ENCODE peak calls at places on chromosomes 6 and 20, in four cellular contexts. N is skeletal muscle cell, T is foreskin fibroblast, S is hypothalamus. B is an unnamed sample.

GRCh38 chr6:131292145-131292938 is 157.1 kb downstream of the AKAP7 start:
- DNase-seq in S (no peak), N (no peak), T (no peak), B (no peak)

GRCh38 chr6:123829302-123829953 is 25.8 kb downstream of the NKAIN2 start:
- DNase-seq in T (no peak), S (no peak), N (peak), B (no peak)

GRCh38 chr6:166277021-166277420 is 31.2 kb downstream of the PRR18 start:
- DNase-seq in S (peak), T (no peak), N (no peak), B (peak)

GRCh38 chr6:138971601-138972000 is 16.5 kb downstream of the REPS1 start:
- DNase-seq in S (peak), N (no peak), T (peak), B (no peak)

GRCh38 chr6:130202782-130203181 is 20.0 kb downstream of the SAMD3 start:
- DNase-seq in T (no peak), N (no peak), S (no peak), B (no peak)

GRCh38 chr6:87706187-87706966 is 4.3 kb upstream of the AKIRIN2 start:
- DNase-seq in T (peak), S (no peak), N (no peak), B (no peak)

GRCh38 chr6:113362542-113363430 is 494.4 kb upstream of the MARCKS start:
- DNase-seq in S (no peak), T (no peak), N (no peak), B (no peak)

GRCh38 chr20:45817652-45818194 is 5.3 kb downstream of the UBE2C start:
- DNase-seq in N (no peak), T (peak), S (no peak), B (no peak)

GRCh38 chr6:27630727-27631613 is 158.1 kb upstream of the ZNF184 start:
- DNase-seq in S (peak), T (peak), N (no peak), B (peak)

GRCh38 chr6:155528982-155529453 is 73.4 kb upstream of the NOX3 start:
- DNase-seq in T (peak), S (no peak), N (peak), B (no peak)

GRCh38 chr6:119158057-119158848 is 79.8 kb upstream of the FAM184A start:
- DNase-seq in S (no peak), N (peak), T (peak), B (no peak)

GRCh38 chr20:2751347-2751867 is 49.0 kb downstream of the CPXM1 start:
- DNase-seq in N (no peak), T (no peak), S (no peak), B (no peak)

GRCh38 chr6:25628471-25629201 is 23.4 kb upstream of the SCGN start:
- DNase-seq in N (no peak), S (no peak), T (no peak), B (no peak)